ENCODE peak calls at places on chromosomes 11 and 22, in nine cellular contexts. P is SK-N-SH, E is stomach, B is sigmoid colon, W is tibial nerve, U is GM12878, I is suprapubic skin, A is transverse colon, N is A549. Q is an unnamed sample.

GRCh38 chr22:23816552-23816976 is 22.2 kb downstream of the DERL3 start:
- DNase-seq in P (peak), E (no peak), B (no peak), W (no peak), U (no peak), I (no peak), A (no peak), N (no peak), Q (no peak)

GRCh38 chr11:68998390-68998911 is 14.6 kb downstream of the MRGPRF start:
- DNase-seq in P (peak), E (no peak), B (peak), W (peak), U (no peak), I (peak), A (peak), N (no peak), Q (no peak)

GRCh38 chr11:114039551-114039950 is 20.0 kb upstream of the ZBTB16 start:
- DNase-seq in P (no peak), E (no peak), B (no peak), W (no peak), U (no peak), I (no peak), A (no peak), N (no peak), Q (no peak)

GRCh38 chr11:9527481-9528140 is 45.9 kb upstream of the WEE1 start:
- DNase-seq in P (no peak), E (no peak), B (peak), W (no peak), U (no peak), I (no peak), A (no peak), N (no peak), Q (no peak)

GRCh38 chr11:85123752-85124231 is 503.4 kb downstream of the DLG2 start:
- DNase-seq in P (no peak), E (no peak), B (no peak), W (no peak), U (peak), I (no peak), A (no peak), N (no peak), Q (no peak)

GRCh38 chr11:17767301-17767885 is 32.8 kb downstream of the KCNC1 start:
- DNase-seq in P (no peak), E (no peak), B (no peak), W (no peak), U (no peak), I (no peak), A (no peak), N (no peak), Q (no peak)

GRCh38 chr22:32590556-32590955 is 115.9 kb downstream of the FBXO7 start:
- DNase-seq in P (no peak), E (no peak), B (no peak), W (no peak), U (no peak), I (no peak), A (no peak), N (no peak), Q (no peak)

GRCh38 chr11:63132985-63133775 is 10.8 kb downstream of the SLC22A24 start:
- DNase-seq in P (no peak), E (no peak), B (no peak), W (no peak), U (no peak), I (no peak), A (no peak), N (no peak), Q (no peak)

GRCh38 chr11:110600322-110600721 is 111.9 kb downstream of the ARHGAP20 start:
- DNase-seq in P (no peak), E (no peak), B (no peak), W (no peak), U (no peak), I (no peak), A (no peak), N (no peak), Q (no peak)

GRCh38 chr11:78583889-78584288 is 9.2 kb upstream of the NARS2 start:
- DNase-seq in P (no peak), E (no peak), B (no peak), W (no peak), U (no peak), I (no peak), A (no peak), N (no peak), Q (no peak)

GRCh38 chr11:78351979-78352731 is 65.5 kb downstream of the GAB2 start:
- DNase-seq in P (peak), E (no peak), B (no peak), W (no peak), U (no peak), I (no peak), A (no peak), N (no peak), Q (no peak)

GRCh38 chr11:77752518-77752917 is 68.0 kb downstream of the RSF1 start:
- DNase-seq in P (no peak), E (no peak), B (no peak), W (no peak), U (no peak), I (no peak), A (no peak), N (no peak), Q (peak)

GRCh38 chr11:46463701-46464100 is 72.1 kb upstream of the CHRM4 start:
- DNase-seq in P (no peak), E (no peak), B (no peak), W (no peak), U (no peak), I (no peak), A (no peak), N (no peak), Q (no peak)

GRCh38 chr22:23270212-23270733 is 90.0 kb downstream of the BCR start:
- DNase-seq in P (no peak), E (no peak), B (no peak), W (no peak), U (no peak), I (no peak), A (no peak), N (no peak), Q (no peak)

GRCh38 chr11:69711824-69712801 is 8.3 kb upstream of the FGF19 start:
- DNase-seq in P (no peak), E (no peak), B (no peak), W (no peak), U (no peak), I (no peak), A (no peak), N (no peak), Q (no peak)

GRCh38 chr22:31244044-31244942 is 32.2 kb downstream of the LIMK2 start:
- DNase-seq in P (peak), E (no peak), B (no peak), W (no peak), U (no peak), I (no peak), A (no peak), N (peak), Q (no peak)

GRCh38 chr22:25120093-25120561 is 79.5 kb upstream of the CRYBB3 start:
- DNase-seq in P (no peak), E (peak), B (no peak), W (no peak), U (no peak), I (no peak), A (peak), N (no peak), Q (no peak)

GRCh38 chr11:17102447-17102846 is 25.0 kb upstream of the RPS13 start:
- DNase-seq in P (no peak), E (no peak), B (no peak), W (no peak), U (no peak), I (no peak), A (no peak), N (no peak), Q (no peak)

GRCh38 chr11:13065200-13065787 is 56.2 kb downstream of the RASSF10 start:
- DNase-seq in P (no peak), E (no peak), B (no peak), W (no peak), U (no peak), I (no peak), A (no peak), N (no peak), Q (no peak)

GRCh38 chr11:26285593-26285992 is 46.3 kb upstream of the ANO3 start:
- DNase-seq in P (no peak), E (no peak), B (no peak), W (no peak), U (no peak), I (no peak), A (no peak), N (no peak), Q (no peak)

GRCh38 chr11:63619967-63620366 is 5.7 kb upstream of the PLAAT3 start:
- DNase-seq in P (no peak), E (no peak), B (no peak), W (no peak), U (no peak), I (no peak), A (no peak), N (no peak), Q (no peak)

GRCh38 chr11:111474432-111474831 is 37.8 kb downstream of the BTG4 start:
- DNase-seq in P (no peak), E (no peak), B (no peak), W (no peak), U (no peak), I (no peak), A (no peak), N (no peak), Q (no peak)

GRCh38 chr22:41217553-41218157 is 12.5 kb downstream of the L3MBTL2 start:
- DNase-seq in P (no peak), E (peak), B (peak), W (peak), U (no peak), I (peak), A (peak), N (no peak), Q (peak)

GRCh38 chr22:32572741-32573140 is 98.1 kb downstream of the FBXO7 start:
- DNase-seq in P (no peak), E (no peak), B (peak), W (no peak), U (no peak), I (no peak), A (no peak), N (no peak), Q (no peak)

GRCh38 chr22:37126383-37126782 is 16.9 kb upstream of the TMPRSS6 start:
- DNase-seq in P (no peak), E (no peak), B (no peak), W (no peak), U (no peak), I (no peak), A (no peak), N (no peak), Q (no peak)

GRCh38 chr11:64947202-64947814 is 11.6 kb upstream of the GPHA2 start:
- DNase-seq in P (no peak), E (no peak), B (no peak), W (no peak), U (no peak), I (no peak), A (no peak), N (no peak), Q (no peak)

GRCh38 chr22:38148252-38148651 is 33.4 kb downstream of the PLA2G6 start:
- DNase-seq in P (no peak), E (no peak), B (peak), W (no peak), U (no peak), I (peak), A (no peak), N (no peak), Q (no peak)

GRCh38 chr22:23714596-23715588 is 24.1 kb downstream of the RGL4 start:
- DNase-seq in P (no peak), E (no peak), B (no peak), W (no peak), U (no peak), I (no peak), A (no peak), N (no peak), Q (no peak)

GRCh38 chr22:39349506-39349966 is 255 bp upstream of the SYNGR1 start:
- DNase-seq in P (peak), E (peak), B (no peak), W (no peak), U (no peak), I (no peak), A (peak), N (peak), Q (peak)

GRCh38 chr11:129955282-129955681 is 47.4 kb downstream of the PRDM10 start:
- DNase-seq in P (no peak), E (no peak), B (no peak), W (no peak), U (no peak), I (no peak), A (no peak), N (no peak), Q (no peak)
- H3K27ac ChIP-seq in P (no peak), E (no peak), B (no peak), W (no peak), U (no peak), I (no peak), A (no peak), N (no peak), Q (no peak)

DNA sequence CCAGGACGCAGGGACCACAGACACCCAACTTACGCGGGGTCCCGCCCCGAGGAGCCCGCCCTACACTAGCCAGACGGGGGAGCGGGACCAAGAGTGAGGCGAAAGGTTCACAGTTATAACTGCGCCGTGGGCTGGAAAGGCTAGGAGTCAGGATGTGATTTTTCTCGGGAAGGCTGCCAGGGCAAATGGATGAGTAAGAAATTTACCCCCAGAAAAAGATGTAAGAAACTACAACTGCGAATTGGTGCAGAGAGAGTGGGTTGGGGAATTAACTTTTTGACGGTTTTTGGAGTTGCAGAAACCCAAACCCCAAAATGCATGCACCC is 1.3 kb downstream of the TSPAN18 start:
- DNase-seq in P (no peak), E (no peak), B (no peak), W (no peak), U (no peak), I (no peak), A (no peak), N (no peak), Q (no peak)
- H3K4me3 ChIP-seq in P (peak), E (peak), B (peak), W (peak), U (peak), I (peak), A (peak), N (peak), Q (peak)

GRCh38 chr11:72306186-72306585 is 62.2 kb upstream of the PHOX2A start:
- DNase-seq in P (no peak), E (no peak), B (no peak), W (no peak), U (no peak), I (no peak), A (no peak), N (no peak), Q (no peak)

GRCh38 chr11:72301486-72301885 is 57.5 kb upstream of the PHOX2A start:
- DNase-seq in P (no peak), E (no peak), B (no peak), W (no peak), U (no peak), I (no peak), A (no peak), N (no peak), Q (no peak)

GRCh38 chr11:72300268-72300667 is 56.3 kb upstream of the PHOX2A start:
- DNase-seq in P (no peak), E (no peak), B (no peak), W (no peak), U (no peak), I (no peak), A (no peak), N (no peak), Q (no peak)

GRCh38 chr11:72305077-72305476 is 61.1 kb upstream of the PHOX2A start:
- DNase-seq in P (no peak), E (no peak), B (no peak), W (no peak), U (no peak), I (no peak), A (no peak), N (no peak), Q (no peak)

DNA sequence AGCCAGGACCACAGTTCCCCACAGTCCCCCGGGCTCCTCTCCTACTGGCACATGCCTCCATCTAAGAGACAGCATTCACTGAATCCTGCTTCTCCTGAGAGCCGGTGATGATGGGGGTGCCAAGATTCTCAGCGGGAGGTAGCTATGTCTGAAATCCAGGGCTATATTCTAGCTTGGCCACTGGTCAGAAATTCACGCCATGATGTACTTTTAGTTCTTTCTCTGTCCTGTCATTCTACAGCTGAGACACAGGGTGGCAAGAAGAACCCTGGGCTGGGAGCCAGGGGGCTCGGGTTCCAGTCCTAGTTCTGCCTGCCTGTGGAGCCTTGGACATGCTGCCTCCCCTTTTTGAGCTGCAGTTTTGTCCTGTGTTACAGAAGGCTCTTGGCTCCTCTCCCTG is 59.2 kb upstream of the PHOX2A start:
- DNase-seq in P (no peak), E (no peak), B (no peak), W (no peak), U (no peak), I (no peak), A (no peak), N (no peak), Q (no peak)
- TF ChIP-seq EP300 in P (no peak), E (no peak), B (no peak), W (no peak), U (no peak), I (no peak), A (no peak), N (no peak), Q (no peak)

GRCh38 chr11:1484061-1484671 is 2.4 kb downstream of the MOB2 start:
- DNase-seq in P (no peak), E (no peak), B (peak), W (no peak), U (no peak), I (peak), A (no peak), N (no peak), Q (peak)
- H3K27ac ChIP-seq in P (no peak), E (peak), B (peak), W (peak), U (no peak), I (peak), A (peak), N (no peak), Q (no peak)

GRCh38 chr11:101128571-101129202 is 926 bp downstream of the PGR start:
- DNase-seq in P (peak), E (no peak), B (peak), W (no peak), U (no peak), I (peak), A (no peak), N (no peak), Q (peak)
- H3K4me3 ChIP-seq in P (no peak), E (peak), B (peak), W (peak), U (no peak), I (peak), A (peak), N (peak), Q (peak)

DNA sequence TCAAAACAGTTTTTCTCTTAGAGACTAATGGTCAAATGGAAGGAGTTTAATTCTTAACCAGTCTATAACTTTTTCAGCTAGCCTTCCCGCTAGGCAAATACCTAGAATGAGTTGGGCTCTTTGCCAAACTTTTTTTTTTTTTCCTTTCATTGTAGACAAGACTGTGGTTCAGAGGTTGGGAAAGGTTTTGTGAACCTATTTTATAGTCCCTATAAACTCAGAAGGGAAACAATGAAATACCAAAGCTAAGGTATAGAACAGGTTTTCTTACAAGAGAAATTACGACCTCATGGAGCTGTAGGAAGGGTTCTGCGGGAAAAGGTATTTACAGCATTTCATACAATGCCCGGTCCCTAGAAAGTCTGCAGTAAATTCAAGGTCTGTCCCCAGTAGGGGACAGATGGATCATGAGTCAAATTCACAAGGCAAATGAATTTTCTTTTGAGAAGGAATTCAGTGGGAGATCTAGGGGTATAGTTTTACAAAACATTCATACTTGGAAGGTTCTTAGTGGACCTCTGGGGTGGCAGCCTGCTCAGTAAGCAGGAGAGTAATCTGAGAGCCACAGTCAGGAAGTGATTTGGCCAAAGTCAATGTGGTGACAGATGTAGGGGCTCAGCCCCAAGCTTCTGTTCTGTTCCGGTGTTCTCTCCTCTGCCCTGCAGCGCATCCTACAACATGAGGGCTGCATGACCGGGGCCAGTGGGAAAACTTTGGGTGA is 146.8 kb downstream of the DBX1 start:
- DNase-seq in P (no peak), E (no peak), B (no peak), W (no peak), U (no peak), I (no peak), A (no peak), N (no peak), Q (no peak)
- TF ChIP-seq EP300 in P (no peak), E (no peak), B (no peak), W (no peak), U (no peak), I (no peak), A (no peak), N (no peak), Q (no peak)

GRCh38 chr11:61090982-61091372 is 11.3 kb upstream of the CD5 start:
- DNase-seq in P (no peak), E (no peak), B (no peak), W (no peak), U (no peak), I (no peak), A (no peak), N (no peak), Q (no peak)
- H3K27ac ChIP-seq in P (no peak), E (no peak), B (no peak), W (no peak), U (peak), I (no peak), A (no peak), N (no peak), Q (no peak)

GRCh38 chr11:131640320-131640719 is 269.9 kb downstream of the NTM start:
- DNase-seq in P (no peak), E (no peak), B (no peak), W (no peak), U (no peak), I (no peak), A (no peak), N (no peak), Q (no peak)
- H3K4me3 ChIP-seq in P (no peak), E (no peak), B (no peak), W (no peak), U (no peak), I (no peak), A (no peak), N (no peak), Q (no peak)

GRCh38 chr11:72758690-72759389 is 6.6 kb upstream of the ARAP1 start:
- DNase-seq in P (peak), E (no peak), B (no peak), W (no peak), U (no peak), I (no peak), A (no peak), N (no peak), Q (peak)
- TF ChIP-seq EP300 in P (no peak), E (no peak), B (no peak), W (no peak), U (no peak), I (no peak), A (no peak), N (no peak), Q (no peak)

GRCh38 chr22:45200862-45201511 is 37.3 kb downstream of the NUP50 start:
- DNase-seq in P (peak), E (no peak), B (peak), W (no peak), U (no peak), I (no peak), A (no peak), N (no peak), Q (no peak)
- H3K27ac ChIP-seq in P (no peak), E (peak), B (peak), W (peak), U (no peak), I (no peak), A (peak), N (no peak), Q (no peak)

Q was measured in ovary.